ENCODE peak calls at places on chromosomes 4 and X, in four cellular contexts. One of them, this sample, is unnamed.

GRCh38 chrX:110036162-110037033 is 33.5 kb downstream of the TMEM164 start:
- DNase-seq in lower lobe of right lung: no peak
- DNase-seq in mucosa of descending colon: no peak
- DNase-seq in neural progenitor cell: no peak
- DNase-seq in this sample: no peak

GRCh38 chr4:128635939-128636551 is 173.5 kb upstream of the JADE1 start:
- DNase-seq in lower lobe of right lung: no peak
- DNase-seq in mucosa of descending colon: no peak
- DNase-seq in neural progenitor cell: peak; percentile 18
- DNase-seq in this sample: no peak

GRCh38 chr4:53886090-53886489 is 178.3 kb downstream of the CHIC2 start:
- DNase-seq in lower lobe of right lung: no peak
- DNase-seq in mucosa of descending colon: no peak
- DNase-seq in neural progenitor cell: peak; percentile 70
- DNase-seq in this sample: no peak

GRCh38 chr4:22884157-22884556 is 191.4 kb downstream of the GBA3 start:
- DNase-seq in lower lobe of right lung: no peak
- DNase-seq in mucosa of descending colon: no peak
- DNase-seq in neural progenitor cell: peak; percentile 53
- DNase-seq in this sample: no peak

GRCh38 chr4:9832640-9833039 is 51.2 kb downstream of the DRD5 start:
- DNase-seq in lower lobe of right lung: no peak
- DNase-seq in mucosa of descending colon: no peak
- DNase-seq in neural progenitor cell: no peak
- DNase-seq in this sample: no peak

GRCh38 chrX:15915959-15916703 is 61.5 kb upstream of the AP1S2 start:
- DNase-seq in lower lobe of right lung: no peak
- DNase-seq in mucosa of descending colon: no peak
- DNase-seq in neural progenitor cell: no peak
- DNase-seq in this sample: no peak

GRCh38 chrX:152989292-152989658 is 4.6 kb downstream of the PNMA5 start:
- DNase-seq in lower lobe of right lung: no peak
- DNase-seq in mucosa of descending colon: no peak
- DNase-seq in neural progenitor cell: no peak
- DNase-seq in this sample: peak; percentile 13

GRCh38 chrX:87337267-87337666 is 180.3 kb upstream of the KLHL4 start:
- DNase-seq in lower lobe of right lung: no peak
- DNase-seq in mucosa of descending colon: no peak
- DNase-seq in neural progenitor cell: no peak
- DNase-seq in this sample: no peak

GRCh38 chrX:110383414-110383813 is 24.8 kb downstream of the RTL9 start:
- DNase-seq in lower lobe of right lung: no peak
- DNase-seq in mucosa of descending colon: no peak
- DNase-seq in neural progenitor cell: no peak
- DNase-seq in this sample: no peak

GRCh38 chrX:113370001-113370400 is 529.4 kb upstream of the AMOT start:
- DNase-seq in lower lobe of right lung: no peak
- DNase-seq in mucosa of descending colon: no peak
- DNase-seq in neural progenitor cell: peak; percentile 89
- DNase-seq in this sample: no peak

GRCh38 chr4:8342651-8343050 is 73.1 kb downstream of the HTRA3 start:
- DNase-seq in lower lobe of right lung: no peak
- DNase-seq in mucosa of descending colon: no peak
- DNase-seq in neural progenitor cell: peak; percentile 62
- DNase-seq in this sample: peak; percentile 92

GRCh38 chr4:26206981-26207380 is 113.8 kb upstream of the RBPJ start:
- DNase-seq in lower lobe of right lung: no peak
- DNase-seq in mucosa of descending colon: no peak
- DNase-seq in neural progenitor cell: no peak
- DNase-seq in this sample: no peak

GRCh38 chr4:166972071-166972470 is 262.2 kb downstream of the SPOCK3 start:
- DNase-seq in lower lobe of right lung: no peak
- DNase-seq in mucosa of descending colon: no peak
- DNase-seq in neural progenitor cell: no peak
- DNase-seq in this sample: no peak

GRCh38 chr4:56127698-56128097 is 179.0 kb downstream of the CEP135 start:
- DNase-seq in lower lobe of right lung: no peak
- DNase-seq in mucosa of descending colon: no peak
- DNase-seq in neural progenitor cell: peak; percentile 13
- DNase-seq in this sample: no peak

GRCh38 chr4:106628616-106629606 is 260.3 kb upstream of the GIMD1 start:
- DNase-seq in lower lobe of right lung: no peak
- DNase-seq in mucosa of descending colon: no peak
- DNase-seq in neural progenitor cell: no peak
- DNase-seq in this sample: no peak

GRCh38 chr4:106618920-106619319 is 250.3 kb upstream of the GIMD1 start:
- DNase-seq in lower lobe of right lung: no peak
- DNase-seq in mucosa of descending colon: no peak
- DNase-seq in neural progenitor cell: no peak
- DNase-seq in this sample: no peak

GRCh38 chr4:106627071-106627470 is 258.5 kb upstream of the GIMD1 start:
- DNase-seq in lower lobe of right lung: no peak
- DNase-seq in mucosa of descending colon: no peak
- DNase-seq in neural progenitor cell: no peak
- DNase-seq in this sample: no peak

DNA sequence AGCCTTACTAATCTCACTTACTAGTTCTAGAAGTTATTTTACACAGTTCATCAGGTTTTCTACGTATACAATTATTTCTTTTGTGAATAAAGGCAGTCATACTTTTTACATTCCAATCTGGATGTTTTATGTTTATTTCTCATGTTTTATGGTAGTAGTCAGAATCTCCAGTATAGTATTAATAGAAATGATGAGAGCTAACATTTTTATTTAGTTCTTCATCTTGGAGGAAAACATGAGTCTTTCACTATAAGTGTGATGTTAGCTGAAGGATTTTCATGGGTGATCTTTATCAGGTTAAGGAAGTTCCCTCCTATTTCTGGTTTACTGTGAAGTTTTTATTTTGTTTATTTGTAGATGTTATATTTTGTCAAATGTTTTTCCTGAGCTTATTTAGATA is 256.1 kb upstream of the GIMD1 start:
- DNase-seq in lower lobe of right lung: no peak
- DNase-seq in mucosa of descending colon: no peak
- DNase-seq in neural progenitor cell: no peak
- DNase-seq in this sample: no peak
- H3K4me3 ChIP-seq in lower lobe of right lung: no peak overlapping the region
- H3K4me3 ChIP-seq in mucosa of descending colon: no peak overlapping the region
- H3K4me3 ChIP-seq in neural progenitor cell: no peak overlapping the region
- H3K4me3 ChIP-seq in this sample: no peak overlapping the region

DNA sequence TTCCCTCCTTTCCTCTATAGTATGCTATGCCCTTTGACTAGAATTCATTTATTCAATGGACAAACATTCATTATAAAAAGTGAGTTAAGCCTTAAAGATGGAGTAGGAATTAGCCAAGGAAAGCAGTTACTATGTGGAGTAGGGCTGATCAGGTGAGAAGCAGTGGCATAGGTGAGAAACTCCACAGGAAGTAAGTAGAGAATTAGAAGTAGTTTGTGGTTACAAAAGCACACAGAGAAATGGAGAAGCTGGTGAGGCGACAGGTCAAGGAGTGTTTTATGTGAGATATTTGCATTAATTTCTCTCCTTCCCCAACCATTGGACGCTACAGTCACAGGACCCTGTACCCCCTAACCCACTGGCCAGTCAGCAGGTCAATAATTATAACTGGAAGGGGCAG is 30.6 kb downstream of the SETD7 start:
- DNase-seq in lower lobe of right lung: no peak
- DNase-seq in mucosa of descending colon: no peak
- DNase-seq in neural progenitor cell: no peak
- DNase-seq in this sample: no peak
- H3K36me3 ChIP-seq in lower lobe of right lung: peaks cover 85% of the 10 kb centered on the region
- H3K36me3 ChIP-seq in mucosa of descending colon: no peaks in the 10 kb centered on the region
- H3K36me3 ChIP-seq in neural progenitor cell: no peaks in the 10 kb centered on the region
- H3K36me3 ChIP-seq in this sample: no peaks in the 10 kb centered on the region

DNA sequence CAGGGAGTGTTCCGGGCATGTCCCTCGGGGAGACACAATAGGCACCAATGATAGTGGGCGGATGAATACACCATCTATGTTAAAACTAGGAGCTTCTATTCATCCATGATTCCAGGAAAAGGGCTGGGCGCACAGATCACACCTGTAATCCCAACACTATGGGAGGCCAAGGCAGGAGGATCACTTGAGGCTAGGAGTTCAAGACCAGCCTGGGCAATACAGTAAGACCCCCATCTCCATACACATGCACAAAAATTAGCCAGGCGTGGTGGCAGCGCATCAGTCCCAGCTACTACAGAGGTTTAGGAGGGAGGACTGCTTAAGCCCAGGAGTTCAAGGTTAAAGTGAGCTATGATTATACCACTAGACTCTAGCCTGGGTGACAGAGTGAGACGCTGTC is 2.4 kb downstream of the NELFA start:
- DNase-seq in lower lobe of right lung: no peak
- DNase-seq in mucosa of descending colon: no peak
- DNase-seq in neural progenitor cell: no peak
- DNase-seq in this sample: no peak
- H3K4me3 ChIP-seq in lower lobe of right lung: no peak overlapping the region
- H3K4me3 ChIP-seq in mucosa of descending colon: no peak overlapping the region
- H3K4me3 ChIP-seq in neural progenitor cell: no peak overlapping the region
- H3K4me3 ChIP-seq in this sample: no peak overlapping the region

GRCh38 chrX:46500054-46500453 is 45.2 kb downstream of the ZNF674 start:
- DNase-seq in lower lobe of right lung: no peak
- DNase-seq in mucosa of descending colon: no peak
- DNase-seq in neural progenitor cell: no peak
- DNase-seq in this sample: no peak
- H3K36me3 ChIP-seq in lower lobe of right lung: no peaks in the 10 kb centered on the region
- H3K36me3 ChIP-seq in mucosa of descending colon: no peaks in the 10 kb centered on the region
- H3K36me3 ChIP-seq in neural progenitor cell: peaks cover 10% of the 10 kb centered on the region
- H3K36me3 ChIP-seq in this sample: peaks cover 3% of the 10 kb centered on the region

DNA sequence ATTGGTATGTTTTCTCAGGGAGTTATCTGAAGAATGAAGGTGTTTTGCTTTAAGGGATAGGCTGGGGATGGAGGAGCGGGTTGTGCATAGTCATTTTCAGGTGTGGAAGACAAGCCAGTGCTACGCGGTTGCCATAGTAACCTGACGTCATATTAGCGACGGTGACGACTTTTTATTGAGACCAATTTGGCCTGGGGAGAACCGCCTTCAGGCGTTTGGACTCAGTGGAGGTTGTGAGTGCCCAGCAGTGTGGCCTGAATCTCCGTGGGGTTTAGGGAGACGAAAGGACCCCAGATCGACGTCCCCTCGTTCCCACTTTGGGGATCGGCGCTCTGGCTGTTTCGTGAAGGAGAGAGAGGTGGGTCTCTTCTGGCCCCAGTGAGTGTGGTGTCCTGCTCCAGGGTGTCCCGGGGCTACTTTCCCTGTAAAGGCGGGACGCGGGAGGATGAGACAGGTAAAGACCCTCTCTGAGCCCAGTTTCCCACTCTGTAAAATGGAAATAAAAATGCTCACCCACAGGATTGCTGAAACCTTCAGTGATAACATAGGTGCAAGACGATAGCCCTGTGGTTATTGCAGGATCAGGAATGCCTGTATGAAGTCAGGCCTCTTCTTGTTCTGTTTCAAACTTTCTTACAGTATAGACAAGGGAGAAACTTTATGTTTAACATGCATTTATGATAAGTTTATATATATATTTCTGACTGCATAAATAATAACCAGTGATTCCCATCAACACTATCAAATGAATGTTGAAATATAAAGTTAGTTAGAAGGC is 48.6 kb downstream of the GPRASP3 start:
- DNase-seq in lower lobe of right lung: peak; percentile 56
- DNase-seq in mucosa of descending colon: peak; percentile 53
- DNase-seq in neural progenitor cell: peak; percentile 88
- DNase-seq in this sample: peak; percentile 44
- H3K4me3 ChIP-seq in lower lobe of right lung: peak overlapping the region; percentile 63
- H3K4me3 ChIP-seq in mucosa of descending colon: peak overlapping the region; percentile 19
- H3K4me3 ChIP-seq in neural progenitor cell: peak overlapping the region; percentile 61
- H3K4me3 ChIP-seq in this sample: peak overlapping the region; percentile 66

GRCh38 chr4:84821064-84821463 is 145.4 kb downstream of the WDFY3 start:
- DNase-seq in lower lobe of right lung: no peak
- DNase-seq in mucosa of descending colon: no peak
- DNase-seq in neural progenitor cell: no peak
- DNase-seq in this sample: no peak
- H3K36me3 ChIP-seq in lower lobe of right lung: peaks cover 52% of the 10 kb centered on the region
- H3K36me3 ChIP-seq in mucosa of descending colon: no peaks in the 10 kb centered on the region
- H3K36me3 ChIP-seq in neural progenitor cell: peaks cover 10% of the 10 kb centered on the region
- H3K36me3 ChIP-seq in this sample: no peaks in the 10 kb centered on the region